ENCODE peak calls at places on chromosome 18, in four cellular contexts. X is K562, B is GM12878, Z is HepG2. K is an unnamed sample.
A peak's percentile ranks its signal among the peaks of the same experiment; 100 is the strongest.

GRCh38 chr18:3593381-3593903 is 143.5 kb downstream of the TGIF1 start:
- DNase-seq in Z (no peak), X (peak; percentile 70), B (no peak), K (no peak)

GRCh38 chr18:62325806-62326645 is 916 bp downstream of the TNFRSF11A start:
- DNase-seq in X (no peak), Z (no peak), B (no peak), K (no peak)

GRCh38 chr18:59764281-59764680 is 67.1 kb upstream of the CCBE1 start:
- DNase-seq in X (no peak), Z (no peak), B (no peak), K (no peak)

GRCh38 chr18:58754544-58755068 is 83.3 kb downstream of the MALT1 start:
- DNase-seq in Z (no peak), B (no peak), X (no peak), K (no peak)

GRCh38 chr18:12432881-12433280 is 25.2 kb downstream of the PRELID3A start:
- DNase-seq in B (no peak), X (no peak), Z (no peak), K (no peak)

GRCh38 chr18:66558773-66559172 is 45.1 kb downstream of the CDH19 start:
- DNase-seq in X (no peak), Z (no peak), B (no peak), K (no peak)

GRCh38 chr18:69557246-69557781 is 156.6 kb downstream of the DOK6 start:
- DNase-seq in X (no peak), Z (no peak), B (no peak), K (no peak)

GRCh38 chr18:27298215-27298804 is 113.2 kb upstream of the CHST9 start:
- DNase-seq in Z (peak; percentile 13), X (no peak), B (no peak), K (no peak)

GRCh38 chr18:61738488-61738887 is 154.3 kb downstream of the RNF152 start:
- DNase-seq in B (no peak), X (no peak), Z (no peak), K (no peak)

GRCh38 chr18:34643982-34644381 is 66.1 kb upstream of the DTNA start:
- DNase-seq in Z (no peak), X (no peak), B (no peak), K (no peak)

GRCh38 chr18:62242955-62243354 is 55.9 kb downstream of the RELCH start:
- DNase-seq in Z (no peak), X (no peak), B (no peak), K (no peak)

GRCh38 chr18:69518989-69519388 is 118.3 kb downstream of the DOK6 start:
- DNase-seq in B (no peak), X (no peak), Z (no peak), K (no peak)

GRCh38 chr18:7847357-7847756 is 280.2 kb downstream of the PTPRM start:
- DNase-seq in X (no peak), Z (no peak), B (no peak), K (no peak)
- TF ChIP-seq CREB1 in X (no peak), Z (no peak), B (no peak), K (no peak)

GRCh38 chr18:49752095-49752457 is 61.3 kb downstream of the ACAA2 start:
- DNase-seq in X (no peak), B (no peak), Z (no peak), K (no peak)
- TF ChIP-seq GABPA in X (no peak), B (no peak), Z (no peak), K (no peak)

GRCh38 chr18:79958981-79959380 is 5.5 kb upstream of the HSBP1L1 start:
- DNase-seq in B (no peak), X (no peak), Z (no peak), K (no peak)

GRCh38 chr18:79954791-79955190 is 3.3 kb upstream of the SLC66A2 start:
- DNase-seq in B (no peak), X (no peak), Z (no peak), K (no peak)

GRCh38 chr18:79953921-79954651 is 2.6 kb upstream of the SLC66A2 start:
- DNase-seq in X (no peak), B (no peak), Z (no peak), K (no peak)

GRCh38 chr18:79955302-79956075 is 4.0 kb upstream of the SLC66A2 start:
- DNase-seq in B (no peak), Z (no peak), X (no peak), K (no peak)

DNA sequence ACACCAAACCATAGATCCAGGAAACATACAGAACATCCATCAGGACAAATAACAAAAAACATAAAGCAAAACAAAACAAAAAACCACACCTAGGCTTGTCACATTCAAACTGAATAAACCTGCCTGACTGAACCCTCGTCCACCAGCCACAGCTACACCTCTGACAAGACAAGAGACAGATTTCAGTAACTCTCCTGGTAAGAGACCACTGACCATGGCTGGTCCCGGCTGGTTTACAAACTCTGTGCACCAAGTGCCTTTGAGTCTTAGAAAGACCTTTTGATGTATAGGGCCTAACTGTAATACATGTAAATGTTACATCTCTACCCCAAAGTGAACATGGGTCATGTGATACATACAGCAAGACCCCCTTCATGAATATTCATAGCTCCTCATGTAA is 4.8 kb upstream of the SLC66A2 start:
- DNase-seq in B (no peak), Z (no peak), X (no peak), K (no peak)
- TF ChIP-seq CREB1 in B (no peak), Z (no peak), X (no peak), K (no peak)

GRCh38 chr18:78856569-78857200 is 122.9 kb upstream of the SALL3 start:
- DNase-seq in B (no peak), X (no peak), Z (no peak), K (no peak)
- TF ChIP-seq GABPA in B (no peak), X (no peak), Z (no peak), K (no peak)

DNA sequence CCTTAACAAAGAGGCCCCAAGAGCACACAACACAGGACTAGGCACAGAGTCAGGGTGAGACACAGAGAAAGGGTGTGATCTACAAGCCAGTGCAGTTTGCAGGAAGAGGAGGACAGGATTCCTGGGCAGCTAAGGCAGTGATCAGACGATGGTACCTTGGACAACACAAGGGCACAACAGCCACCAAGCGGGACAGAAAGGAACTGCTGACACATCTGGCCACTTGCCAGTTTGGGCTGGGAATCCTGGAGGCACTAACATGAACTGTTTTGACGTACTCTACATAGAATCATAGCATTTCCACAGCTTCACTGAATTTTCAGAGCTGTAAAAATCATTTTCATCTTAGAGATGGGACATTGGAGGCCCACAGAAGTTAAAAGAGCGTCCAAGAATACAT is 221.5 kb upstream of the SLC35G4 start:
- DNase-seq in X (peak; percentile 41), B (no peak), Z (peak; percentile 76), K (no peak)
- TF ChIP-seq CREB1 in X (no peak), B (no peak), Z (no peak), K (no peak)

GRCh38 chr18:56165601-56166355 is 472.6 kb downstream of the TXNL1 start:
- DNase-seq in Z (no peak), B (no peak), X (no peak), K (no peak)

GRCh38 chr18:56172527-56172926 is 465.9 kb downstream of the TXNL1 start:
- DNase-seq in B (no peak), X (no peak), Z (no peak), K (no peak)

GRCh38 chr18:56171854-56172253 is 466.5 kb downstream of the TXNL1 start:
- DNase-seq in X (no peak), Z (no peak), B (no peak), K (no peak)

GRCh38 chr18:56166914-56167313 is 471.5 kb downstream of the TXNL1 start:
- DNase-seq in X (no peak), B (no peak), Z (no peak), K (no peak)

DNA sequence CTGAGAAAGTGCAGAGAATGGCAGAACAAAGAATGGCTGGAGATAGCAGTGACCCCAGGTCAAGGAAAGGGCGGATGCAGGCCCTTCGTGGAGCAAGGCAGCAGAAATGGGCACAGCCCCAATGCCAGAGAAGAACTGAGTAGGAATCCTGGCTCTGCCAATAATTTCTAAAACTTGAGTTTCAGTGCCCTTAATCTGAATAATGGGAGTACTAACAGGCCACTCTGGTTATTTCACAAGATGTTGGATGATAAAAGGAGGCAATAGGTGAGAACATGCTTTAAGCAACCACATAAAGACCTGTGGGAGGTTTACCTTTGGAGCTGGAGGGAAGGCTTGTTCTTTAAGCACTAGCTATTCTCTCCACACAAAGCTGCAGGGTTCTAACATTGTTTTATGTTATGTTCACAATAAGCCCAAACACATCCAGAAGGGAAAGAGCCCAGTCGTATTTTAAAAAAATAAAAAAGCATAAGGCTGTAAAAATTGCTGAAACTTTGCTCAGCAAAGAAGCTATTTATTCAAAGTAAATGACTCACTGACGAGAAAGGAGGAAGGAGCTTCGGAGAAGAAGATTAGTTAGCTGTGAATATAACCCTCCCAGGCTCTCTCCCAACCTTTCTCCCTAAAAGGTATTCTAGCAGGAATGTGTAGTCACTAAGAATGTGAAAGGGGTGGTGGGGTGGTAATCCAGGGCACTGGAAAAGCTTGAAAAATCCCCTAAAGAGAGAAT is 470.2 kb downstream of the TXNL1 start:
- DNase-seq in X (no peak), Z (no peak), B (no peak), K (peak; percentile 31)
- TF ChIP-seq GABPA in X (no peak), Z (no peak), B (no peak), K (no peak)

GRCh38 chr18:76449110-76449453 is 46.0 kb downstream of the ZNF516 start:
- DNase-seq in Z (no peak), X (no peak), B (no peak), K (no peak)
- TF ChIP-seq CREB1 in Z (no peak), X (no peak), B (no peak), K (no peak)

GRCh38 chr18:37778417-37779165 is 213.0 kb upstream of the CELF4 start:
- DNase-seq in Z (peak; percentile 37), X (peak; percentile 68), B (no peak), K (peak; percentile 97)
- TF ChIP-seq GABPA in Z (no peak), X (no peak), B (no peak), K (no peak)

GRCh38 chr18:79554321-79554720 is 125.3 kb upstream of the CTDP1 start:
- DNase-seq in B (no peak), X (no peak), Z (no peak), K (no peak)

GRCh38 chr18:79553696-79554095 is 125.9 kb upstream of the CTDP1 start:
- DNase-seq in B (no peak), X (no peak), Z (no peak), K (no peak)

GRCh38 chr18:79555885-79556284 is 123.7 kb upstream of the CTDP1 start:
- DNase-seq in B (no peak), X (no peak), Z (no peak), K (no peak)

GRCh38 chr18:79556829-79557585 is 122.6 kb upstream of the CTDP1 start:
- DNase-seq in X (no peak), Z (no peak), B (no peak), K (no peak)

DNA sequence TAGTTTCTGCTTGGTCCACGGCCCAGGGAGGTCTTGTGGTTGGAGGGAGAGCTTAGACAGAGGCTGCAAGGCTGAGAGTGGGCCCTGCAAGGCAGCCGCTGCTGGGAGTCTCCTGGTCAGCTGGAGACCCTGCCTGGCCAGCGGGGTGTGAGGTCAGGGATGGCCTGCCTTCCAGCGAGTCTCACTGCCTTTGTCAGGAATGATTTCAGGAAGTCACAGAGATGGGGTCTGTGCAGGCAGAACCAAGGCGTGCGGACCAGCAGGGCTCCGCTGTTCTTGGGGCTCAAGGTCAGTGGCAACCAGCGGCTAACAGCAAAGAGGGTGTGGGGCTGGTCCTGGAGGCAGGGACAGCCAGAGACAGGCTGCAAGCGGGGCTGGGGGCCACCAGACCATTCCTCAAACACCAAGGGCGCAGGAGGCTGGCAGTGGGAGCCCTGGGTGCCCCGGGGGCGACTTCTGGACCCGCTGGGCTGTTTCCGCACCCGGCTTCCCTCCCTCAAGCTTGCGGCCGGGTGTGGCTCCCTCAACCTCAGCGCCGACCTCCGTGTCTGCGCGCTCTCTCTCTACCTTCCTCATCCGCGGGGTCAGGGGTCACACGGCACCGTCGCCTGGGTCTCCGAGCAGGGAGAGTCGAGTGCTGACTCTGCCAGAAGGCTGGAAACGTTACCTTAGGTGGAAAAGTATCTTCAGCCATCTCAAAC is 124.5 kb upstream of the CTDP1 start:
- DNase-seq in X (no peak), Z (no peak), B (no peak), K (no peak)
- TF ChIP-seq CREB1 in X (no peak), Z (no peak), B (no peak), K (no peak)

K was measured in H1.